ENCODE peak calls at places on chromosomes 2 and 18, in ten cellular contexts. G is NCI-H1930, V is epithelial cell of esophagus, H is left lung, Q is progenitor cell of endocrine pancreas, X is Right ventricle myocardium superior, S is ecto neural progenitor cell, F is left ventricle myocardium inferior, L is stomach, C is SHP77 treated with DMSO at 0.1 percent for 48 hours. A is an unnamed sample.

GRCh38 chr2:86225581-86225980 is 26.3 kb downstream of the MRPL35 start:
- DNase-seq in G (no peak), V (no peak), H (peak), Q (no peak), X (peak), S (no peak), F (peak), L (no peak), C (no peak), A (peak)

GRCh38 chr2:1766851-1767771 is 22.8 kb upstream of the PXDN start:
- DNase-seq in G (no peak), V (no peak), H (no peak), Q (no peak), X (no peak), S (peak), F (no peak), L (peak), C (no peak), A (no peak)

GRCh38 chr2:187553908-187554703 is at the start of gene TFPI:
- DNase-seq in G (no peak), V (peak), H (peak), Q (no peak), X (no peak), S (no peak), F (no peak), L (no peak), C (peak), A (peak)

GRCh38 chr2:191245869-191246531 is 796 bp downstream of the MYO1B start:
- DNase-seq in G (peak), V (peak), H (peak), Q (peak), X (peak), S (peak), F (peak), L (peak), C (peak), A (peak)

GRCh38 chr2:238773472-238773871 is 74.4 kb upstream of the TWIST2 start:
- DNase-seq in G (no peak), V (no peak), H (no peak), Q (no peak), X (no peak), S (no peak), F (no peak), L (no peak), C (no peak), A (no peak)

GRCh38 chr2:127665267-127665893 is 9.9 kb downstream of the LIMS2 start:
- DNase-seq in G (no peak), V (peak), H (no peak), Q (no peak), X (no peak), S (no peak), F (no peak), L (no peak), C (no peak), A (no peak)

GRCh38 chr18:11955299-11956029 is 25.8 kb upstream of the IMPA2 start:
- DNase-seq in G (no peak), V (peak), H (peak), Q (no peak), X (peak), S (no peak), F (no peak), L (no peak), C (peak), A (peak)

GRCh38 chr18:55546873-55547704 is 40.9 kb downstream of the TCF4 start:
- DNase-seq in G (peak), V (peak), H (no peak), Q (no peak), X (no peak), S (no peak), F (no peak), L (no peak), C (peak), A (peak)

GRCh38 chr18:28175047-28175929 is 1.6 kb downstream of the CDH2 start:
- DNase-seq in G (no peak), V (peak), H (no peak), Q (peak), X (peak), S (peak), F (peak), L (peak), C (no peak), A (peak)

GRCh38 chr2:56102866-56103265 is 80.9 kb upstream of the CCDC85A start:
- DNase-seq in G (no peak), V (peak), H (no peak), Q (no peak), X (no peak), S (no peak), F (no peak), L (no peak), C (no peak), A (no peak)

GRCh38 chr18:6729247-6730091 is at the start of gene ARHGAP28:
- DNase-seq in G (peak), V (peak), H (peak), Q (peak), X (peak), S (peak), F (peak), L (peak), C (no peak), A (peak)

GRCh38 chr2:238399094-238399493 is 27.6 kb upstream of the ASB1 start:
- DNase-seq in G (no peak), V (no peak), H (no peak), Q (no peak), X (no peak), S (no peak), F (no peak), L (no peak), C (no peak), A (no peak)

GRCh38 chr18:38534073-38534472 is 968.5 kb upstream of the CELF4 start:
- DNase-seq in G (no peak), V (no peak), H (no peak), Q (no peak), X (no peak), S (no peak), F (no peak), L (no peak), C (no peak), A (no peak)

GRCh38 chr2:225113356-225114015 is 71.2 kb upstream of the DOCK10 start:
- DNase-seq in G (no peak), V (no peak), H (no peak), Q (no peak), X (no peak), S (no peak), F (no peak), L (no peak), C (no peak), A (no peak)

GRCh38 chr2:134235771-134236170 is 18.1 kb upstream of the MGAT5 start:
- DNase-seq in G (no peak), V (no peak), H (no peak), Q (no peak), X (no peak), S (no peak), F (no peak), L (no peak), C (no peak), A (no peak)

GRCh38 chr2:23491622-23492336 is 106.8 kb downstream of the KLHL29 start:
- DNase-seq in G (no peak), V (no peak), H (no peak), Q (no peak), X (peak), S (no peak), F (no peak), L (no peak), C (no peak), A (no peak)

GRCh38 chr2:19120941-19121750 is 237.3 kb downstream of the OSR1 start:
- DNase-seq in G (no peak), V (peak), H (no peak), Q (no peak), X (peak), S (no peak), F (peak), L (no peak), C (no peak), A (peak)

GRCh38 chr2:218982312-218983262 is 2.4 kb downstream of the FEV start:
- DNase-seq in G (no peak), V (no peak), H (no peak), Q (no peak), X (no peak), S (no peak), F (no peak), L (no peak), C (no peak), A (no peak)

GRCh38 chr18:79528296-79528695 is 132.6 kb downstream of the NFATC1 start:
- DNase-seq in G (no peak), V (no peak), H (peak), Q (no peak), X (no peak), S (no peak), F (no peak), L (peak), C (no peak), A (no peak)

GRCh38 chr2:84925336-84925723 is 19.9 kb downstream of the TMSB10 start:
- DNase-seq in G (no peak), V (peak), H (no peak), Q (no peak), X (no peak), S (no peak), F (no peak), L (no peak), C (no peak), A (no peak)

GRCh38 chr18:50038448-50038847 is 156.5 kb downstream of the MYO5B start:
- DNase-seq in G (no peak), V (peak), H (no peak), Q (no peak), X (no peak), S (no peak), F (no peak), L (no peak), C (no peak), A (no peak)